ENCODE peak calls at places on chromosomes 16 and 17, in ten cellular contexts. One of them, this sample, is unnamed.
A peak's percentile ranks its signal among the peaks of the same experiment; 100 is the strongest.

GRCh38 chr17:33291248-33292183 is 1.6 kb downstream of the ASIC2 start:
- DNase-seq in pancreas: no peak
- DNase-seq in neural crest cell: peak; percentile 14
- DNase-seq in epithelial cell of esophagus: peak; percentile 39
- DNase-seq in lower leg skin: no peak
- DNase-seq in CD4-positive, alpha-beta T cell: no peak
- DNase-seq in HFF-Myc: no peak
- DNase-seq in cardiac fibroblast: peak; percentile 8
- DNase-seq in GM12865: no peak
- DNase-seq in fibroblast of the aortic adventitia: no peak
- DNase-seq in this sample: no peak

GRCh38 chr16:21023509-21024202 is 123.1 kb downstream of the LYRM1 start:
- DNase-seq in pancreas: no peak
- DNase-seq in neural crest cell: no peak
- DNase-seq in epithelial cell of esophagus: no peak
- DNase-seq in lower leg skin: no peak
- DNase-seq in CD4-positive, alpha-beta T cell: no peak
- DNase-seq in HFF-Myc: no peak
- DNase-seq in cardiac fibroblast: peak; percentile 60
- DNase-seq in GM12865: no peak
- DNase-seq in fibroblast of the aortic adventitia: peak; percentile 33
- DNase-seq in this sample: no peak

GRCh38 chr17:36611345-36612072 is 10.1 kb downstream of the MRM1 start:
- DNase-seq in pancreas: no peak
- DNase-seq in neural crest cell: no peak
- DNase-seq in epithelial cell of esophagus: peak; percentile 95
- DNase-seq in lower leg skin: no peak
- DNase-seq in CD4-positive, alpha-beta T cell: no peak
- DNase-seq in HFF-Myc: no peak
- DNase-seq in cardiac fibroblast: peak; percentile 82
- DNase-seq in GM12865: no peak
- DNase-seq in fibroblast of the aortic adventitia: peak; percentile 86
- DNase-seq in this sample: no peak

GRCh38 chr16:11627822-11628457 is 40.3 kb upstream of the SNN start:
- DNase-seq in pancreas: no peak
- DNase-seq in neural crest cell: no peak
- DNase-seq in epithelial cell of esophagus: peak; percentile 99
- DNase-seq in lower leg skin: peak; percentile 73
- DNase-seq in CD4-positive, alpha-beta T cell: no peak
- DNase-seq in HFF-Myc: no peak
- DNase-seq in cardiac fibroblast: peak; percentile 59
- DNase-seq in GM12865: no peak
- DNase-seq in fibroblast of the aortic adventitia: peak; percentile 97
- DNase-seq in this sample: no peak

GRCh38 chr16:12553191-12553590 is 250.5 kb downstream of the CPPED1 start:
- DNase-seq in pancreas: no peak
- DNase-seq in neural crest cell: no peak
- DNase-seq in epithelial cell of esophagus: peak; percentile 70
- DNase-seq in lower leg skin: peak; percentile 47
- DNase-seq in CD4-positive, alpha-beta T cell: no peak
- DNase-seq in HFF-Myc: no peak
- DNase-seq in cardiac fibroblast: no peak
- DNase-seq in GM12865: no peak
- DNase-seq in fibroblast of the aortic adventitia: no peak
- DNase-seq in this sample: no peak

GRCh38 chr17:57723427-57724037 is 21.6 kb downstream of the CCDC182 start:
- DNase-seq in pancreas: no peak
- DNase-seq in neural crest cell: no peak
- DNase-seq in epithelial cell of esophagus: no peak
- DNase-seq in lower leg skin: no peak
- DNase-seq in CD4-positive, alpha-beta T cell: no peak
- DNase-seq in HFF-Myc: no peak
- DNase-seq in cardiac fibroblast: no peak
- DNase-seq in GM12865: no peak
- DNase-seq in fibroblast of the aortic adventitia: no peak
- DNase-seq in this sample: no peak

GRCh38 chr17:43456661-43457361 is 27.0 kb upstream of the DHX8 start:
- DNase-seq in pancreas: no peak
- DNase-seq in neural crest cell: no peak
- DNase-seq in epithelial cell of esophagus: peak; percentile 27
- DNase-seq in lower leg skin: peak; percentile 71
- DNase-seq in CD4-positive, alpha-beta T cell: no peak
- DNase-seq in HFF-Myc: peak; percentile 56
- DNase-seq in cardiac fibroblast: peak; percentile 46
- DNase-seq in GM12865: no peak
- DNase-seq in fibroblast of the aortic adventitia: no peak
- DNase-seq in this sample: no peak

GRCh38 chr17:18158022-18158600 is 25.5 kb upstream of the ALKBH5 start:
- DNase-seq in pancreas: peak; percentile 99
- DNase-seq in neural crest cell: peak; percentile 31
- DNase-seq in epithelial cell of esophagus: peak; percentile 95
- DNase-seq in lower leg skin: peak; percentile 90
- DNase-seq in CD4-positive, alpha-beta T cell: peak; percentile 91
- DNase-seq in HFF-Myc: peak; percentile 58
- DNase-seq in cardiac fibroblast: peak; percentile 96
- DNase-seq in GM12865: peak; percentile 93
- DNase-seq in fibroblast of the aortic adventitia: peak; percentile 81
- DNase-seq in this sample: peak; percentile 89

GRCh38 chr16:18941471-18941870 is 15.3 kb upstream of the SMG1 start:
- DNase-seq in pancreas: no peak
- DNase-seq in neural crest cell: no peak
- DNase-seq in epithelial cell of esophagus: no peak
- DNase-seq in lower leg skin: no peak
- DNase-seq in CD4-positive, alpha-beta T cell: no peak
- DNase-seq in HFF-Myc: no peak
- DNase-seq in cardiac fibroblast: no peak
- DNase-seq in GM12865: no peak
- DNase-seq in fibroblast of the aortic adventitia: no peak
- DNase-seq in this sample: no peak

GRCh38 chr16:83802135-83802534 is 5.6 kb upstream of the HSBP1 start:
- DNase-seq in pancreas: no peak
- DNase-seq in neural crest cell: no peak
- DNase-seq in epithelial cell of esophagus: peak; percentile 92
- DNase-seq in lower leg skin: no peak
- DNase-seq in CD4-positive, alpha-beta T cell: no peak
- DNase-seq in HFF-Myc: peak; percentile 56
- DNase-seq in cardiac fibroblast: peak; percentile 83
- DNase-seq in GM12865: peak; percentile 66
- DNase-seq in fibroblast of the aortic adventitia: peak; percentile 43
- DNase-seq in this sample: no peak

GRCh38 chr17:62631086-62631935 is 3.8 kb downstream of the MRC2 start:
- DNase-seq in pancreas: no peak
- DNase-seq in neural crest cell: no peak
- DNase-seq in epithelial cell of esophagus: no peak
- DNase-seq in lower leg skin: no peak
- DNase-seq in CD4-positive, alpha-beta T cell: no peak
- DNase-seq in HFF-Myc: no peak
- DNase-seq in cardiac fibroblast: no peak
- DNase-seq in GM12865: no peak
- DNase-seq in fibroblast of the aortic adventitia: no peak
- DNase-seq in this sample: no peak

GRCh38 chr16:89393731-89394406 is 96.5 kb downstream of the ANKRD11 start:
- DNase-seq in pancreas: no peak
- DNase-seq in neural crest cell: no peak
- DNase-seq in epithelial cell of esophagus: peak; percentile 33
- DNase-seq in lower leg skin: no peak
- DNase-seq in CD4-positive, alpha-beta T cell: no peak
- DNase-seq in HFF-Myc: no peak
- DNase-seq in cardiac fibroblast: no peak
- DNase-seq in GM12865: no peak
- DNase-seq in fibroblast of the aortic adventitia: peak; percentile 30
- DNase-seq in this sample: no peak

GRCh38 chr16:89397331-89397861 is 93.0 kb downstream of the ANKRD11 start:
- DNase-seq in pancreas: no peak
- DNase-seq in neural crest cell: no peak
- DNase-seq in epithelial cell of esophagus: no peak
- DNase-seq in lower leg skin: no peak
- DNase-seq in CD4-positive, alpha-beta T cell: no peak
- DNase-seq in HFF-Myc: no peak
- DNase-seq in cardiac fibroblast: no peak
- DNase-seq in GM12865: no peak
- DNase-seq in fibroblast of the aortic adventitia: no peak
- DNase-seq in this sample: no peak

GRCh38 chr16:89392881-89393730 is 97.3 kb downstream of the ANKRD11 start:
- DNase-seq in pancreas: no peak
- DNase-seq in neural crest cell: no peak
- DNase-seq in epithelial cell of esophagus: no peak
- DNase-seq in lower leg skin: no peak
- DNase-seq in CD4-positive, alpha-beta T cell: no peak
- DNase-seq in HFF-Myc: no peak
- DNase-seq in cardiac fibroblast: no peak
- DNase-seq in GM12865: no peak
- DNase-seq in fibroblast of the aortic adventitia: no peak
- DNase-seq in this sample: no peak

GRCh38 chr16:89396156-89396555 is 94.2 kb downstream of the ANKRD11 start:
- DNase-seq in pancreas: no peak
- DNase-seq in neural crest cell: no peak
- DNase-seq in epithelial cell of esophagus: no peak
- DNase-seq in lower leg skin: no peak
- DNase-seq in CD4-positive, alpha-beta T cell: no peak
- DNase-seq in HFF-Myc: no peak
- DNase-seq in cardiac fibroblast: no peak
- DNase-seq in GM12865: no peak
- DNase-seq in fibroblast of the aortic adventitia: no peak
- DNase-seq in this sample: no peak

GRCh38 chr16:89395150-89396142 is 94.9 kb downstream of the ANKRD11 start:
- DNase-seq in pancreas: peak; percentile 90
- DNase-seq in neural crest cell: no peak
- DNase-seq in epithelial cell of esophagus: peak; percentile 98
- DNase-seq in lower leg skin: peak; percentile 88
- DNase-seq in CD4-positive, alpha-beta T cell: no peak
- DNase-seq in HFF-Myc: peak; percentile 91
- DNase-seq in cardiac fibroblast: peak; percentile 99
- DNase-seq in GM12865: no peak
- DNase-seq in fibroblast of the aortic adventitia: peak; percentile 99
- DNase-seq in this sample: no peak
- TF ChIP-seq CTCF in pancreas: no peak
- TF ChIP-seq CTCF in neural crest cell: no peak
- TF ChIP-seq CTCF in epithelial cell of esophagus: no peak
- TF ChIP-seq CTCF in lower leg skin: peak; percentile 29
- TF ChIP-seq CTCF in CD4-positive, alpha-beta T cell: no peak
- TF ChIP-seq CTCF in HFF-Myc: no peak
- TF ChIP-seq CTCF in cardiac fibroblast: no peak
- TF ChIP-seq CTCF in GM12865: no peak
- TF ChIP-seq CTCF in fibroblast of the aortic adventitia: no peak
- TF ChIP-seq CTCF in this sample: no peak

GRCh38 chr17:72648702-72649101 is 443.8 kb downstream of the SLC39A11 start:
- DNase-seq in pancreas: no peak
- DNase-seq in neural crest cell: no peak
- DNase-seq in epithelial cell of esophagus: no peak
- DNase-seq in lower leg skin: no peak
- DNase-seq in CD4-positive, alpha-beta T cell: no peak
- DNase-seq in HFF-Myc: no peak
- DNase-seq in cardiac fibroblast: no peak
- DNase-seq in GM12865: no peak
- DNase-seq in fibroblast of the aortic adventitia: no peak
- DNase-seq in this sample: no peak

GRCh38 chr17:72642720-72643119 is 449.8 kb downstream of the SLC39A11 start:
- DNase-seq in pancreas: no peak
- DNase-seq in neural crest cell: no peak
- DNase-seq in epithelial cell of esophagus: no peak
- DNase-seq in lower leg skin: no peak
- DNase-seq in CD4-positive, alpha-beta T cell: no peak
- DNase-seq in HFF-Myc: no peak
- DNase-seq in cardiac fibroblast: no peak
- DNase-seq in GM12865: no peak
- DNase-seq in fibroblast of the aortic adventitia: no peak
- DNase-seq in this sample: no peak

GRCh38 chr17:72644481-72644880 is 448.0 kb downstream of the SLC39A11 start:
- DNase-seq in pancreas: no peak
- DNase-seq in neural crest cell: no peak
- DNase-seq in epithelial cell of esophagus: no peak
- DNase-seq in lower leg skin: no peak
- DNase-seq in CD4-positive, alpha-beta T cell: no peak
- DNase-seq in HFF-Myc: no peak
- DNase-seq in cardiac fibroblast: no peak
- DNase-seq in GM12865: no peak
- DNase-seq in fibroblast of the aortic adventitia: no peak
- DNase-seq in this sample: no peak

GRCh38 chr17:72643575-72644216 is 448.8 kb downstream of the SLC39A11 start:
- DNase-seq in pancreas: no peak
- DNase-seq in neural crest cell: no peak
- DNase-seq in epithelial cell of esophagus: no peak
- DNase-seq in lower leg skin: no peak
- DNase-seq in CD4-positive, alpha-beta T cell: no peak
- DNase-seq in HFF-Myc: no peak
- DNase-seq in cardiac fibroblast: no peak
- DNase-seq in GM12865: no peak
- DNase-seq in fibroblast of the aortic adventitia: no peak
- DNase-seq in this sample: no peak

GRCh38 chr17:72646176-72646575 is 446.3 kb downstream of the SLC39A11 start:
- DNase-seq in pancreas: no peak
- DNase-seq in neural crest cell: no peak
- DNase-seq in epithelial cell of esophagus: no peak
- DNase-seq in lower leg skin: no peak
- DNase-seq in CD4-positive, alpha-beta T cell: no peak
- DNase-seq in HFF-Myc: no peak
- DNase-seq in cardiac fibroblast: no peak
- DNase-seq in GM12865: no peak
- DNase-seq in fibroblast of the aortic adventitia: no peak
- DNase-seq in this sample: no peak
- TF ChIP-seq CTCF in pancreas: no peak
- TF ChIP-seq CTCF in neural crest cell: no peak
- TF ChIP-seq CTCF in epithelial cell of esophagus: no peak
- TF ChIP-seq CTCF in lower leg skin: no peak
- TF ChIP-seq CTCF in CD4-positive, alpha-beta T cell: no peak
- TF ChIP-seq CTCF in HFF-Myc: no peak
- TF ChIP-seq CTCF in cardiac fibroblast: no peak
- TF ChIP-seq CTCF in GM12865: no peak
- TF ChIP-seq CTCF in fibroblast of the aortic adventitia: no peak
- TF ChIP-seq CTCF in this sample: no peak

GRCh38 chr17:10083864-10084263 is 114.5 kb downstream of the GAS7 start:
- DNase-seq in pancreas: no peak
- DNase-seq in neural crest cell: no peak
- DNase-seq in epithelial cell of esophagus: no peak
- DNase-seq in lower leg skin: no peak
- DNase-seq in CD4-positive, alpha-beta T cell: no peak
- DNase-seq in HFF-Myc: no peak
- DNase-seq in cardiac fibroblast: no peak
- DNase-seq in GM12865: no peak
- DNase-seq in fibroblast of the aortic adventitia: no peak
- DNase-seq in this sample: no peak
- TF ChIP-seq CTCF in pancreas: no peak
- TF ChIP-seq CTCF in neural crest cell: no peak
- TF ChIP-seq CTCF in epithelial cell of esophagus: no peak
- TF ChIP-seq CTCF in lower leg skin: no peak
- TF ChIP-seq CTCF in CD4-positive, alpha-beta T cell: no peak
- TF ChIP-seq CTCF in HFF-Myc: no peak
- TF ChIP-seq CTCF in cardiac fibroblast: no peak
- TF ChIP-seq CTCF in GM12865: no peak
- TF ChIP-seq CTCF in fibroblast of the aortic adventitia: no peak
- TF ChIP-seq CTCF in this sample: no peak

GRCh38 chr16:88200896-88201185 is 181.9 kb upstream of the ZNF469 start:
- DNase-seq in pancreas: no peak
- DNase-seq in neural crest cell: no peak
- DNase-seq in epithelial cell of esophagus: no peak
- DNase-seq in lower leg skin: no peak
- DNase-seq in CD4-positive, alpha-beta T cell: no peak
- DNase-seq in HFF-Myc: no peak
- DNase-seq in cardiac fibroblast: no peak
- DNase-seq in GM12865: no peak
- DNase-seq in fibroblast of the aortic adventitia: no peak
- DNase-seq in this sample: no peak
- TF ChIP-seq CTCF in pancreas: no peak
- TF ChIP-seq CTCF in neural crest cell: no peak
- TF ChIP-seq CTCF in epithelial cell of esophagus: no peak
- TF ChIP-seq CTCF in lower leg skin: no peak
- TF ChIP-seq CTCF in CD4-positive, alpha-beta T cell: no peak
- TF ChIP-seq CTCF in HFF-Myc: no peak
- TF ChIP-seq CTCF in cardiac fibroblast: no peak
- TF ChIP-seq CTCF in GM12865: no peak
- TF ChIP-seq CTCF in fibroblast of the aortic adventitia: no peak
- TF ChIP-seq CTCF in this sample: no peak

This sample was measured in natural killer cell.